ENCODE peak calls at places on chromosomes 16 and 17, in four cellular contexts. One of them, this sample, is unnamed.

GRCh38 chr16:58026139-58026704 is 668 bp downstream of the MMP15 start:
- DNase-seq in IMR-90: peak
- DNase-seq in GM12878: no peak
- DNase-seq in H1: no peak
- DNase-seq in this sample: peak

GRCh38 chr17:17154556-17154955 is 51.6 kb downstream of the PLD6 start:
- DNase-seq in H1: no peak
- DNase-seq in GM12878: no peak
- DNase-seq in IMR-90: no peak
- DNase-seq in this sample: no peak

GRCh38 chr17:38417210-38417951 is 10.9 kb upstream of the ARHGAP23 start:
- DNase-seq in IMR-90: no peak
- DNase-seq in H1: no peak
- DNase-seq in GM12878: no peak
- DNase-seq in this sample: peak

GRCh38 chr17:76480676-76481075 is 13.3 kb downstream of the AANAT start:
- DNase-seq in GM12878: no peak
- DNase-seq in H1: no peak
- DNase-seq in IMR-90: no peak
- DNase-seq in this sample: no peak

GRCh38 chr17:80882323-80882722 is 109.3 kb upstream of the CHMP6 start:
- DNase-seq in H1: no peak
- DNase-seq in GM12878: no peak
- DNase-seq in IMR-90: no peak
- DNase-seq in this sample: no peak

GRCh38 chr16:14155572-14156213 is 84.6 kb downstream of the MRTFB start:
- DNase-seq in H1: no peak
- DNase-seq in GM12878: no peak
- DNase-seq in IMR-90: no peak
- DNase-seq in this sample: no peak

GRCh38 chr17:45574376-45574775 is 83.9 kb upstream of the PLEKHM1 start:
- DNase-seq in H1: no peak
- DNase-seq in IMR-90: peak
- DNase-seq in GM12878: no peak
- DNase-seq in this sample: peak

GRCh38 chr17:72705905-72706395 is 386.5 kb downstream of the SLC39A11 start:
- DNase-seq in H1: no peak
- DNase-seq in GM12878: no peak
- DNase-seq in IMR-90: no peak
- DNase-seq in this sample: no peak

GRCh38 chr17:78774956-78775571 is 7.0 kb downstream of the CYTH1 start:
- DNase-seq in GM12878: no peak
- DNase-seq in IMR-90: no peak
- DNase-seq in H1: no peak
- DNase-seq in this sample: no peak

GRCh38 chr16:65832679-65833078 is 533.8 kb upstream of the CDH5 start:
- DNase-seq in GM12878: no peak
- DNase-seq in H1: no peak
- DNase-seq in IMR-90: no peak
- DNase-seq in this sample: peak

GRCh38 chr16:65829076-65829475 is 537.4 kb upstream of the CDH5 start:
- DNase-seq in H1: no peak
- DNase-seq in IMR-90: no peak
- DNase-seq in GM12878: no peak
- DNase-seq in this sample: no peak

GRCh38 chr16:65832269-65832668 is 534.2 kb upstream of the CDH5 start:
- DNase-seq in GM12878: no peak
- DNase-seq in H1: no peak
- DNase-seq in IMR-90: no peak
- DNase-seq in this sample: no peak

GRCh38 chr16:65825191-65825856 is 541.2 kb upstream of the CDH5 start:
- DNase-seq in IMR-90: no peak
- DNase-seq in GM12878: no peak
- DNase-seq in H1: no peak
- DNase-seq in this sample: no peak

GRCh38 chr16:65828296-65828695 is 538.2 kb upstream of the CDH5 start:
- DNase-seq in IMR-90: no peak
- DNase-seq in H1: no peak
- DNase-seq in GM12878: no peak
- DNase-seq in this sample: no peak
- TF ChIP-seq CHD1 in IMR-90: no peak
- TF ChIP-seq CHD1 in H1: no peak
- TF ChIP-seq CHD1 in GM12878: no peak
- TF ChIP-seq CHD1 in this sample: no peak

DNA sequence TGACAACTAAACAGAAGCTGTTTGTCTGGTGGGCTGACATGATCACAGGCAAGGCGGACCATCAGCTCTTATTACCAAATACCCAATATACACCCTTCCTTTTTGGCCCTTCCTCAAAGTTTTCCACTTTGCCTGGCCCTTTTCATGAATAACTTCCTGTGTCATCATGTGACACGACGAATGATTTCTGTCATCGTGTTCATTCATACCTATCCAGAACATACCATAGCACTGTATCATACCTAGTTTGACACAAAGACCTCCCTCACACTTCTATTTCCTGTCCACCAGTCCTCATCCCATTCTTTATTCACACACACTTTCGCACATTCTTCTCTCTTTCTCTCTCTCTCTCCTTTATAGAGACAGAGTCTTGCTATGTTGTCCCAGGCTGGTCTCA is 131.8 kb downstream of the STX8 start:
- DNase-seq in H1: no peak
- DNase-seq in IMR-90: no peak
- DNase-seq in GM12878: no peak
- DNase-seq in this sample: no peak
- TF ChIP-seq CHD1 in H1: no peak
- TF ChIP-seq CHD1 in IMR-90: no peak
- TF ChIP-seq CHD1 in GM12878: no peak
- TF ChIP-seq CHD1 in this sample: no peak

DNA sequence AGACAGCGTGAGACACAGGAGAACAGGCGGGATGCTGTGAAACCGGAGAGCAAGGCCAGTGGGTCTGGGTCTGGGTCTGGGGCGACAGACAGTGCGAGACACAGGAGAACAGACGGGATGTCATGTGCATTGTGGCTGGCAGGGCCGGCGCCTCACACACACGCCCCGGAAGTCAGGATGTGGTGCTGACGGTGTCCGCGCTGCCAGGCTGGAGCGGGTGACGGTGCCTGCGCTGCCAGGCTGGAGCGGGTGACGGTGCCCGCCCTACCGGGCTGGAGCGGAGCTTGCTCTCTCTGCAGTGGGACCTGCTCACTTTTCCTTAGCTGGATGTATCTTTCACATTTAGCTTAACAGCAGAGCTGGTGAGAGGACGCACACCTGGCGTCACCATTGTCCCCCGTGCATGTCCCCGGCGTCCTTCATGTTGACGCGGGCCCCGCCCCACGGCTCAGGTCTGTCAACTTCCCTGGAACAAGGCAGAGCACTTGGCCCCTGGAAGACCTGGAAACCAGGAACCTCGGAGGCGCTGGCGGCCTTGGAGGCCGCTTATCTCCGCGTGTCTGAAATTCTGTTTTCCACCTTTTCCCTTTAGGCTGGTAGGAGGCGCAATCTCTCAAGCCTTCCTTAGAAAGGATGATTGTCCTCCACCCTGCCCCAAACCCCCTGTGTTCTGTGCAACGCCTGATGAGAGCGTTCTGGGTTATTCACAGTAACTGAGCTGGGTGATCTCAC is 43.1 kb upstream of the ZNF750 start:
- DNase-seq in IMR-90: no peak
- DNase-seq in GM12878: no peak
- DNase-seq in H1: no peak
- DNase-seq in this sample: no peak
- TF ChIP-seq CHD1 in IMR-90: no peak
- TF ChIP-seq CHD1 in GM12878: no peak
- TF ChIP-seq CHD1 in H1: no peak
- TF ChIP-seq CHD1 in this sample: no peak

DNA sequence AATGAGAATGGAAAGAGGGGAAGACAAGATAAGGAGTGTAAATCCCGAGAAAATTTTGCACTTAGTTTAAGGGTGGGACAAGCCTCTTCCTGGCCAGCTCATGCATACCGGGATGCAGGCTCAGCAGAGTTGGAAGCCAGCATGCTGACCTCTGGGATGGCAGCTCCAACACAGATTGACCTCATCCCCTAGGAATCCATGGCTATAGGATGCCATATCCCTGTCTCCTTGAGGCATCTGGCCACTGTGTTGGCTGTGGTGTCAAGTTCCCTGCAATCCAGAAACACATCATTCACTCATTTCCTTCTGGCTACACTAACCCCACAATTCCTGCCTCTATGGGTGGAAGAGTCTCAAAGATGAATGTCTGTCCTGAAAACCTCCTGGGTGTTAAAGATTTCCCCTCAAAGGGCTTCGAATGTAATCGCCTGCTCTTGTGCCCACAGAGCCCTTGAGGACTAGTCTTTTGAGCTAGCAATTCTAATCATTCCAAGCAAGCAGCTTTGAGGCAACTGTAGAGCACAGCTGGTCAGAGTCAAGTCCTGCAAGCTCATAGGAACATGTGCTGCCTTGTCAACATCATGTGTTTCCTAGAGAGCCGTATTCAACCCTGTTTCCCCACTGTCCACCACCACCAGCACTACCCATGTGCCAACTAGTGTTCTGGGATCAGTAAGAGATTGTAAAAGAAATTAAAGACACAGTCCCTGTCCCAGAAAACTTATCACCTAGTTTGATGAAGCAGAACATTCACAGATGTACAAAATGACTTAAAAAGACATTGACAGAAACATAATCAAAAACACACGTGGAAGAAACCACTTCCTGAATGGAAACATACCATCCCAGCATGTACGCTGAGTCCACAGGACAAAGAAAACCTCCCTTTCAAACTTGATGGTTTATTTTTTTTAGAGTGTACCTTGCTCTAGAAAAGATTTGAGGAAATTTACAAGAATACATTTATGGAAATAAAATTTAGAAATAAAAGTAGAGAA is 141.2 kb downstream of the PMP22 start:
- DNase-seq in IMR-90: peak
- DNase-seq in H1: no peak
- DNase-seq in GM12878: no peak
- DNase-seq in this sample: no peak
- TF ChIP-seq CHD1 in IMR-90: no peak
- TF ChIP-seq CHD1 in H1: no peak
- TF ChIP-seq CHD1 in GM12878: no peak
- TF ChIP-seq CHD1 in this sample: no peak

GRCh38 chr17:43363181-43363925 is 35.4 kb upstream of the ARL4D start:
- DNase-seq in GM12878: no peak
- DNase-seq in H1: no peak
- DNase-seq in IMR-90: no peak
- DNase-seq in this sample: no peak
- TF ChIP-seq CHD1 in GM12878: no peak
- TF ChIP-seq CHD1 in H1: no peak
- TF ChIP-seq CHD1 in IMR-90: no peak
- TF ChIP-seq CHD1 in this sample: no peak

DNA sequence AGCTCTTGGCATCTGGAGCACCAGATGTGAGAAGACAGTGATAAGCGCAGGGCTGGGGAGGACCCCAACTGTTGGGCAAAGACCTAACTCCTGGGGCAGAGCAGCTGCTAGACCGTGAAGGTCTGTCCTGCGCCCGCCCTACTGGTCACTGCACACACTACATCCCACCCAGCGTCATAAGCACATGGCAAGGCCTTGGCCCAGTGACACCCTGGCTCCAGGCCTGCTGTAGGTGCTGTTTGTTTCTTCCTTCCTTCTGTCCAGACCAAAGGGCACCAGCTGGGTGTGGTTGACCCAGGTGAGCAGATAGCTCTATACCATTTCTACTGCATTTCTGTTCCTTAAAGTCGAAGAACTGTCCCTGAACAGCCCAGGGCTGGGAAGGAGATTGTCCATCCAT is 6.4 kb downstream of the TRPV3 start:
- DNase-seq in GM12878: no peak
- DNase-seq in H1: no peak
- DNase-seq in IMR-90: no peak
- DNase-seq in this sample: no peak
- TF ChIP-seq CHD1 in GM12878: no peak
- TF ChIP-seq CHD1 in H1: no peak
- TF ChIP-seq CHD1 in IMR-90: no peak
- TF ChIP-seq CHD1 in this sample: no peak

DNA sequence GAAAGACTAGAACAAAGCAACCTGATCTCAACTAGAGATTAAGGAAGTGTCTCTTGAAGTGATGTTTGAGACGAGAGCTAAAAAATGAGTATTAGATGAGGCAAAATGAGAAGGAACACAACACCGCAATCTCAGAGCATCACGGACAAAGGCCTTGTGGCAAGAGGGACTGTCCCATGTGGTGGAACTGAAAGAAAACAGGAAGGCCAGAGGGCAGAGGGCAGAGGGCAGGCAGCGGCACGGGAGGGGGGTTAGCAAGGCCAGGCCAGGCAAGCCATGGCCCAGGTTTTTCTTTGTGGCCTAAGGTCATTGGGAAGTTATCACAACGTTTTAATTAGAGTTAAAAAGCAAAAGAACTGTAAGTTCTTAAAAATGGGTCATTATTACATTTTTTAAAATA is 22.5 kb downstream of the RPA1 start:
- DNase-seq in IMR-90: no peak
- DNase-seq in H1: no peak
- DNase-seq in GM12878: no peak
- DNase-seq in this sample: no peak
- TF ChIP-seq CHD1 in IMR-90: no peak
- TF ChIP-seq CHD1 in H1: no peak
- TF ChIP-seq CHD1 in GM12878: no peak
- TF ChIP-seq CHD1 in this sample: no peak

GRCh38 chr17:40071720-40072480 is 9.1 kb downstream of the THRA start:
- DNase-seq in H1: no peak
- DNase-seq in GM12878: no peak
- DNase-seq in IMR-90: no peak
- DNase-seq in this sample: no peak
- TF ChIP-seq CHD1 in H1: no peak
- TF ChIP-seq CHD1 in GM12878: no peak
- TF ChIP-seq CHD1 in IMR-90: no peak
- TF ChIP-seq CHD1 in this sample: no peak

GRCh38 chr17:29045026-29045425 is 2.1 kb downstream of the PIPOX start:
- DNase-seq in GM12878: no peak
- DNase-seq in H1: no peak
- DNase-seq in IMR-90: no peak
- DNase-seq in this sample: no peak
- TF ChIP-seq CHD1 in GM12878: no peak
- TF ChIP-seq CHD1 in H1: no peak
- TF ChIP-seq CHD1 in IMR-90: no peak
- TF ChIP-seq CHD1 in this sample: no peak

GRCh38 chr17:5545051-5545987 is 39.0 kb downstream of the NLRP1 start:
- DNase-seq in IMR-90: peak
- DNase-seq in H1: no peak
- DNase-seq in GM12878: no peak
- DNase-seq in this sample: no peak
- TF ChIP-seq CHD1 in IMR-90: no peak
- TF ChIP-seq CHD1 in H1: no peak
- TF ChIP-seq CHD1 in GM12878: no peak
- TF ChIP-seq CHD1 in this sample: no peak

This sample was measured in K562.